ENCODE peak calls at places on chromosome 7, in four cellular contexts. F is A549, U is astrocyte of the spinal cord, C is right cardiac atrium. Q is an unnamed sample.

GRCh38 chr7:72087926-72088325 is 324.2 kb downstream of the CALN1 start:
- DNase-seq in F (no peak), U (no peak), C (no peak), Q (no peak)

GRCh38 chr7:44223362-44224114 is 22.8 kb downstream of the YKT6 start:
- DNase-seq in F (no peak), U (no peak), C (no peak), Q (no peak)

GRCh38 chr7:131057015-131057518 is 270.6 kb upstream of the MKLN1 start:
- DNase-seq in F (no peak), U (peak), C (no peak), Q (no peak)

GRCh38 chr7:2843711-2844152 is 376 bp downstream of the GNA12 start:
- DNase-seq in F (peak), U (peak), C (peak), Q (no peak)

GRCh38 chr7:108063520-108063933 is 60.6 kb upstream of the LAMB1 start:
- DNase-seq in F (no peak), U (no peak), C (no peak), Q (no peak)

GRCh38 chr7:91656486-91657237 is 223.8 kb downstream of the MTERF1 start:
- DNase-seq in F (no peak), U (peak), C (no peak), Q (peak)

GRCh38 chr7:69871213-69871885 is 273.1 kb downstream of the AUTS2 start:
- DNase-seq in F (peak), U (peak), C (no peak), Q (no peak)

GRCh38 chr7:91249506-91250233 is 14.6 kb upstream of the FZD1 start:
- DNase-seq in F (peak), U (peak), C (no peak), Q (no peak)

GRCh38 chr7:25216837-25217236 is 11.4 kb downstream of the NPVF start:
- DNase-seq in F (peak), U (peak), C (no peak), Q (no peak)

GRCh38 chr7:100803398-100804161 is 23.7 kb downstream of the EPHB4 start:
- DNase-seq in F (peak), U (peak), C (peak), Q (peak)

GRCh38 chr7:74599251-74599650 is 58.3 kb upstream of the GTF2I start:
- DNase-seq in F (no peak), U (no peak), C (no peak), Q (no peak)

GRCh38 chr7:74604326-74605020 is 53.0 kb upstream of the GTF2I start:
- DNase-seq in F (peak), U (no peak), C (peak), Q (no peak)

GRCh38 chr7:74598558-74598957 is 59.0 kb upstream of the GTF2I start:
- DNase-seq in F (no peak), U (peak), C (no peak), Q (no peak)
- H3K4me3 ChIP-seq in F (no peak), U (no peak), C (no peak), Q (no peak)

DNA sequence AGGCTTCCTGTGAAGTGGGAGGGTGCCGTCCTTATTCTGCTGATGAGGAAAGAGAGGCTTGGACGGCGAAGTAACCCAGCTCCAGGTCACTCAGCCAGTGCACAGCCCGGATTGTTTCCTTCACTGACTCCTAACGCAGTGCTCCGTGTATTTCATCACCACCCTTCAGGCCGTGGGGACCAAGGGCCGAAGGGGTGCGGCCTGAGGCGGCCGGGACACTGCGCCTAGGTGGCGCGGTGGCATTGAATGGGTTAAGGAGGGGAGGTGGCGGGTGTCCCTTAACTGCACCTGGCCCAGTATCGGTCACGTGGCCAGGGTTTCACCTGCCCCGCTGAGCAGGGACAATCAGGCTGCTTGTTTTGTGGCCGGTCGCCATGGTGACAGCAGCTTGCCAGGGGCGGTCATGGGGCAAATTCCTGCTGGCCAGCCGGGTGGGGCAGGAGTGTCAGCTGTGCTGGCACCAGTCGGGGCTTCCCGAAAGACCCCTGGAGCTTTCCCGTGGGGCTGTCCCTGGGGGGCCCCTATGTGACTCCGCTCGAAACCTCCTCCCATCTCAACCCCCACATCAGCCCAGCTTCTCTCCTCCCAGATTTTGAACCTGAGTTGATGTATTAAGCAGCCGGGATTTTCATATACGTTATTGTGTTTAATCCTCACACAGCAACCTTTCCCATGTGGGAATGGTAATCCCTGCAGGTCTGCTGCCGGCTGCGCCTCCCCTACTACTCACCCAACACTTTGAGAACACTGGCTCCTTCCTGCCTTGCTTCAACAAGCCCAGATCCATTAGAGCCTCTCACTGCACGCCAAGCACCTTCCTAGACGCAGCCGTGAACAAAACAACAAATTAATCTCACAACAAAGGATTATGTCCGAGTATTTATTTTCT is 4.4 kb upstream of the ABHD11 start:
- DNase-seq in F (peak), U (peak), C (peak), Q (peak)
- H3K4me3 ChIP-seq in F (no peak), U (no peak), C (no peak), Q (no peak)

DNA sequence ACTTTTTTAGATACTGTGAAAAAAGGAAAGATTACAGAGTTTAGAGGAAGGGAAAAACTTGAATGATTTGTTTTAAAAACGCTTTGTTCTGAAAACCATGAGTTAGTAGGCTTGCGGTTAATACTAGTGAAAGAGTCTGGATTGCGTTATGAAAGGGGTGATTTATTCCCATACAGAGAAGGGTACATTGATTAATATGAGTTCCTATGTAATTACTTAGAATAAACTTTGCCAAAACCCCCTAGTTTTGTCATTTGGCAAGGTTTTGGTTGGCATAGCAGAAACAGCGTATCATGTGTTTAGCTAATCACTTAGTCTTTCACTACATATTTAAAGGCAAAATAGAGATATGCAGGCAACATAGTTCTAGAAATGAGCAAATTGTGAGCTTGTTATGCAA is 91.2 kb upstream of the POT1 start:
- DNase-seq in F (no peak), U (no peak), C (no peak), Q (no peak)
- H3K4me3 ChIP-seq in F (no peak), U (no peak), C (no peak), Q (no peak)

GRCh38 chr7:139995034-139995915 is 67.5 kb downstream of the PARP12 start:
- DNase-seq in F (no peak), U (peak), C (peak), Q (no peak)
- H3K4me3 ChIP-seq in F (no peak), U (no peak), C (no peak), Q (no peak)

Q was measured in ascending aorta.